ENCODE peak calls at places on chromosomes 2 and 18, in four cellular contexts. C, D, I and L are unnamed samples. For H4K20me1, the result is how much of the 10 kb centered on the place peaks cover.

GRCh38 chr2:170369894-170370293 is 191.9 kb downstream of the MYO3B start:
- DNase-seq in C (no peak), D (no peak), I (peak), L (peak)

GRCh38 chr2:145595296-145595695 is 1075.4 kb upstream of the ZEB2 start:
- DNase-seq in C (no peak), D (no peak), I (no peak), L (no peak)

GRCh38 chr2:219228745-219229374 is 576 bp downstream of the ATG9A start:
- DNase-seq in C (peak), D (no peak), I (no peak), L (no peak)

GRCh38 chr18:45374878-45375630 is 240.2 kb upstream of the SLC14A2 start:
- DNase-seq in C (no peak), D (no peak), I (no peak), L (no peak)

GRCh38 chr18:58402951-58403702 is 225.8 kb downstream of the ALPK2 start:
- DNase-seq in C (no peak), D (no peak), I (peak), L (no peak)

GRCh38 chr18:31667185-31667584 is 17.2 kb downstream of the B4GALT6 start:
- DNase-seq in C (no peak), D (no peak), I (no peak), L (no peak)

GRCh38 chr18:10406172-10406663 is 48.2 kb upstream of the APCDD1 start:
- DNase-seq in C (no peak), D (no peak), I (no peak), L (peak)

GRCh38 chr2:159326569-159327255 is 40.2 kb upstream of the WDSUB1 start:
- DNase-seq in C (no peak), D (no peak), I (no peak), L (no peak)

GRCh38 chr2:163210430-163210918 is 371.9 kb upstream of the KCNH7 start:
- DNase-seq in C (no peak), D (no peak), I (no peak), L (no peak)

GRCh38 chr2:38600242-38600891 is 2.4 kb downstream of the HNRNPLL start:
- DNase-seq in C (no peak), D (no peak), I (peak), L (peak)

GRCh38 chr2:66692521-66692920 is 257.6 kb downstream of the MEIS1 start:
- DNase-seq in C (no peak), D (no peak), I (no peak), L (no peak)

GRCh38 chr18:46400449-46400848 is 256.6 kb downstream of the LOXHD1 start:
- DNase-seq in C (no peak), D (no peak), I (no peak), L (no peak)

GRCh38 chr2:98507940-98508689 is 63.5 kb downstream of the INPP4A start:
- DNase-seq in C (peak), D (no peak), I (no peak), L (no peak)

GRCh38 chr2:98510322-98510662 is 65.6 kb downstream of the INPP4A start:
- DNase-seq in C (no peak), D (no peak), I (no peak), L (no peak)

GRCh38 chr2:98507461-98507860 is 62.8 kb downstream of the INPP4A start:
- DNase-seq in C (peak), D (no peak), I (no peak), L (no peak)

GRCh38 chr2:98509542-98510321 is 65.1 kb downstream of the INPP4A start:
- DNase-seq in C (peak), D (no peak), I (no peak), L (no peak)

DNA sequence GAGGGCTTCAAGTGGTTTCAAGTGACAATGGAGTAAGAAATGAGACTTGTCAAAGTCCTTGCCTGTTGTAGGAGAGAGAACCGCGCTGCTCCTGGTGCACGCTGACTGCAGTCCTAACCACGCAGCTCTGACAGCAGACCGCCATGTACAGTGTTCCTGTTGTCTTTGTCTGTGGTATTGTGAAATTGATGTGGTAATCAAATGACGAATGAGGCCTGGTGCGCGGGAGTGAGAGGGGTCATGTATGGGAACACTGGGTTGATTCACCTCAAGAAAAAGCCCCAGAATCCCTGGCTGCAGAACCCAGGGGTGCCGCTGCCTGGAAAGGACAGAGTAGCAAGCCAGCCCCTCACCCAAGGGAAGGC is 64.0 kb downstream of the INPP4A start:
- DNase-seq in C (peak), D (no peak), I (no peak), L (no peak)
- TF ChIP-seq JUNB in C (no peak), D (no peak), I (no peak), L (no peak)

GRCh38 chr18:34976084-34976483 is 65.1 kb upstream of the MAPRE2 start:
- DNase-seq in C (no peak), D (no peak), I (no peak), L (no peak)

GRCh38 chr18:34978533-34978893 is 62.7 kb upstream of the MAPRE2 start:
- DNase-seq in C (no peak), D (no peak), I (no peak), L (no peak)

GRCh38 chr18:34976534-34976898 is 64.7 kb upstream of the MAPRE2 start:
- DNase-seq in C (no peak), D (no peak), I (no peak), L (no peak)

GRCh38 chr18:34977787-34978532 is 63.3 kb upstream of the MAPRE2 start:
- DNase-seq in C (peak), D (no peak), I (no peak), L (peak)

GRCh38 chr18:34976899-34977786 is 64.1 kb upstream of the MAPRE2 start:
- DNase-seq in C (peak), D (no peak), I (peak), L (peak)
- TF ChIP-seq EZH2 in C (no peak), D (no peak), I (no peak), L (no peak)

DNA sequence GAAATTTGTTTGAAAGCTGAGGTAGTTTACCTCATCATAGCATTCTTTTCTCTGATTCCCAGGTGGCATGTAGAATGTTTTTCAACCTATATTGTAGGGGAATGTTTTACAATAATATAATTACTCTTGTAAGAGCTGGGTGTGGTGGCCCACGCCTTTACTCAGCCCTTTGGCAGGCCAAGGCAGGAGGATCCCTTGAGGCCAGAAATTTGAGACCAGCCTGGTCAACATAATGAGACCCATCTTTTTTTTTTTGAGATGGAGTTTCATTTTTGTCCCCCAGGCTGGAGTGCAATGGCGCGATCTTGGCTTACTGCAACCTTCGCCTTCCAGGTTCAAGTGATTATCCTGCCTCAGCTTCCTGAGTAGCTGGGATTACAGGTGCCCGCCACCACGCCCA is 3.6 kb downstream of the USP39 start:
- DNase-seq in C (no peak), D (no peak), I (no peak), L (no peak)
- H4K20me1 ChIP-seq in C (under half), D (under half), I (under half), L (under half)

DNA sequence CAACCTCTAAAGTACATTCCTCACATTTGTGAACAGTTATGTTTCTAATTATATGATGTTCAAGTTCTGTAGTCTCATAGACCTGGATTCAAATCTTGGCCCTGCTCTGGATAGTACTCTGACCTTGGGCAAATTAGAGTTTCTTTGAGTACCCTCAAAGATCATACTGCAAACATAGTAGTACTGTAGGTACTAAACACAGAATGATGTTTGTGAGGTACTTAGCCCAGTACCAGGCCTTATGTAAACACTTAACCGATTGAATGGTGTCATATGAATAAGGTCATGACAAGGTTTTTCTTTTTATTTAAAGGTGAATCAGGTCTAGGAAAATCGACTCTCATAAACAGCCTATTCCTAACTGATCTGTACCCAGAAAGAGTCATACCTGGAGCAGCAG is 19.1 kb downstream of the SEPTIN2 start:
- DNase-seq in C (no peak), D (no peak), I (no peak), L (no peak)
- TF ChIP-seq JUNB in C (no peak), D (no peak), I (no peak), L (no peak)

DNA sequence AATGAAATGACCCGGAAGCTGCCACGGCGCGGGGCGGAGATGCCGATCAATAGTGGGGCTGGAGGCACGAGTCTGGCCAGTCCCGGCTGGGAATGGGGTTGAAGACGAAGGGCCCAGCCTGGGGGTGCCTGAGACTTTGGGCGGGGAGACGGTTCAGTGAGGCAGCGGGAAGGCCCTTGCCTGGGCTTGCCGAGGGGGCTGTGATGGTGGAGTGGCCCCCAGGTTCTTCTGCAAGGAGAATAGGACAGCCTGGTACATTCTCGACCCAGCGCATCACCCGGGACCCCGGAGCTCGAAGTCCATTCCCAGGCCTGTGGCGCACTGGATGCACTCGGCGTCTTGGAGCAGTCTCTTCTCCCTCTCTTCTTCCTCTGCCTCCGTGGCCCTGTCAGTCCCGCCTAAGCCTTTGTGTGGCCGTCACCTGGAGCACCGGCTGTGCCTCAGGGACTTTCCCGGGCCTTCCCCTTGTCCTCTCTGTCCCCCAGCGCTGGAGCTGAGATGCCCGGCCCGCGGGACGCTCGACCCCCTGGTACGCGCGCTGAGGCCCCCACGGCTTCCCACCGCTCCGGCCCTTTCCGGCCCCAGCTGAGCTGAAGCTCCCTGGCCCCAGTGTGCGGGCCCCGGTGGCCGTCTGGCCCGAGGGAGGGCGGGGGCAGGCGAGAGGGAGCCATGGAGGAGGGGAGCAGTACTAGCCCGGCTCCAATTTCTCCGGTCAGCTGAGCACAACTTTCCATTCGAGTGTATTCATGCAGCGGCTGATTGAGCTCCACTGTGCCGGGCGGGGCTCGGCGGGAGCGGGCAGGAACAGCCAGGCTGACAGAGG is 8.0 kb downstream of the SIX3 start:
- DNase-seq in C (no peak), D (no peak), I (no peak), L (peak)
- TF ChIP-seq EZH2 in C (no peak), D (no peak), I (no peak), L (peak)